ENCODE peak calls at places on chromosomes 13 and 19, in nine cellular contexts. P, F, T, A, O, J, X, E and G are unnamed samples.

GRCh38 chr19:35773020-35773809 is 2.1 kb upstream of the ARHGAP33 start:
- DNase-seq in O (no peak), F (no peak), E (no peak), J (no peak), P (no peak), X (no peak), T (no peak), A (no peak), G (no peak)

GRCh38 chr13:85277753-85278152 is 521.5 kb downstream of the SLITRK6 start:
- DNase-seq in E (no peak), T (no peak), A (no peak), P (no peak), F (no peak), J (no peak), O (no peak), X (no peak), G (no peak)

GRCh38 chr13:50894042-50894441 is 15.5 kb upstream of the RNASEH2B start:
- DNase-seq in T (no peak), J (no peak), O (no peak), P (no peak), A (no peak), E (no peak), F (no peak), X (no peak), G (no peak)

GRCh38 chr13:28423010-28423409 is 71.9 kb downstream of the FLT1 start:
- DNase-seq in A (peak; percentile 46), T (no peak), X (no peak), E (no peak), P (no peak), F (peak; percentile 68), J (no peak), O (peak; percentile 27), G (no peak)

GRCh38 chr19:48719263-48720171 is at the start of gene MAMSTR:
- DNase-seq in J (no peak), T (no peak), P (no peak), X (no peak), O (no peak), F (no peak), A (peak; percentile 12), E (no peak), G (no peak)

GRCh38 chr13:110089815-110090214 is 217.1 kb downstream of the COL4A1 start:
- DNase-seq in A (no peak), X (no peak), J (no peak), E (no peak), F (no peak), O (no peak), P (no peak), T (no peak), G (no peak)

GRCh38 chr19:2194513-2195078 is 30.9 kb downstream of the DOT1L start:
- DNase-seq in E (no peak), J (no peak), X (no peak), O (no peak), F (no peak), T (no peak), A (no peak), P (no peak), G (no peak)

GRCh38 chr13:94829801-94830200 is 117.5 kb upstream of the SOX21 start:
- DNase-seq in E (no peak), A (no peak), O (no peak), F (no peak), T (no peak), J (no peak), P (no peak), X (no peak), G (no peak)

GRCh38 chr13:110137677-110138008 is 169.3 kb downstream of the COL4A1 start:
- DNase-seq in X (no peak), P (peak; percentile 45), O (peak; percentile 35), F (peak; percentile 58), J (no peak), A (no peak), E (no peak), T (no peak), G (peak; percentile 9)

GRCh38 chr19:56765107-56765506 is 75.4 kb downstream of the PEG3 start:
- DNase-seq in X (no peak), A (peak; percentile 29), E (no peak), O (peak; percentile 15), F (peak; percentile 52), P (no peak), T (peak; percentile 67), J (no peak), G (peak; percentile 2)

GRCh38 chr19:45876411-45877197 is 9.3 kb downstream of the IRF2BP1 start:
- DNase-seq in E (no peak), X (no peak), P (no peak), F (no peak), O (no peak), J (no peak), A (peak; percentile 51), T (no peak), G (peak; percentile 53)

GRCh38 chr13:23741879-23742510 is 147.2 kb downstream of the MIPEP start:
- DNase-seq in X (no peak), T (no peak), P (no peak), F (peak; percentile 7), J (no peak), A (no peak), O (no peak), E (no peak), G (no peak)

GRCh38 chr13:113155201-113155600 is 3.2 kb upstream of the PROZ start:
- DNase-seq in O (no peak), J (no peak), A (no peak), F (no peak), E (no peak), T (no peak), P (no peak), X (no peak), G (no peak)

GRCh38 chr13:113647351-113648217 is 10.4 kb downstream of the ATP4B start:
- DNase-seq in X (no peak), J (no peak), E (no peak), T (peak; percentile 82), A (no peak), P (peak; percentile 82), F (no peak), O (no peak), G (no peak)

GRCh38 chr13:85541476-85541875 is 257.7 kb downstream of the SLITRK6 start:
- DNase-seq in A (no peak), O (no peak), X (no peak), J (no peak), E (no peak), F (peak; percentile 8), T (no peak), P (no peak), G (no peak)

GRCh38 chr13:20525144-20525600 is 485 bp downstream of the CRYL1 start:
- DNase-seq in T (peak; percentile 16), A (peak; percentile 29), J (no peak), X (no peak), P (no peak), E (peak; percentile 2), O (peak; percentile 37), F (peak; percentile 27), G (peak; percentile 17)

GRCh38 chr19:9935409-9936062 is 779 bp downstream of the OLFM2 start:
- DNase-seq in J (no peak), O (no peak), X (no peak), P (no peak), F (no peak), T (no peak), A (no peak), E (no peak), G (no peak)

GRCh38 chr19:58227964-58228583 is 640 bp upstream of the ZNF544 start:
- DNase-seq in J (no peak), F (no peak), T (no peak), O (no peak), X (no peak), P (no peak), A (peak; percentile 5), E (no peak), G (no peak)

GRCh38 chr13:51715613-51716012 is 88.3 kb downstream of the DHRS12 start:
- DNase-seq in O (no peak), X (no peak), T (no peak), F (peak; percentile 22), A (no peak), E (no peak), P (no peak), J (no peak), G (no peak)

GRCh38 chr19:17370026-17370587 is 7.0 kb downstream of the PLVAP start:
- DNase-seq in J (no peak), E (no peak), P (no peak), A (no peak), F (no peak), O (no peak), T (no peak), X (no peak), G (no peak)

GRCh38 chr19:5050016-5050656 is 81.2 kb downstream of the KDM4B start:
- DNase-seq in A (no peak), O (no peak), P (no peak), E (no peak), F (no peak), T (no peak), J (no peak), X (no peak), G (no peak)

GRCh38 chr19:5934779-5935472 is 20.9 kb downstream of the CAPS start:
- DNase-seq in X (no peak), T (no peak), J (no peak), E (no peak), F (no peak), O (no peak), P (no peak), A (no peak), G (no peak)